ENCODE peak calls at places on chromosome 1, in ten cellular contexts. One of them, this sample, is unnamed.

GRCh38 chr1:44406761-44407429 is 1.8 kb downstream of the RNF220 start:
- DNase-seq in progenitor cell of endocrine pancreas: peak
- DNase-seq in nephron progenitor cell: peak
- DNase-seq in AG04450: no peak
- DNase-seq in NCI-H82: peak
- DNase-seq in NCI-H446: no peak
- DNase-seq in NCI-H187 treated with DMSO at 0.1 percent for 48 hours: no peak
- DNase-seq in sigmoid colon: no peak
- DNase-seq in lower leg skin: no peak
- DNase-seq in mucosa of gallbladder: no peak
- DNase-seq in this sample: no peak

GRCh38 chr1:12762766-12763165 is 10.8 kb upstream of the PRAMEF12 start:
- DNase-seq in progenitor cell of endocrine pancreas: no peak
- DNase-seq in nephron progenitor cell: no peak
- DNase-seq in AG04450: no peak
- DNase-seq in NCI-H82: no peak
- DNase-seq in NCI-H446: no peak
- DNase-seq in NCI-H187 treated with DMSO at 0.1 percent for 48 hours: no peak
- DNase-seq in sigmoid colon: no peak
- DNase-seq in lower leg skin: no peak
- DNase-seq in mucosa of gallbladder: no peak
- DNase-seq in this sample: no peak

GRCh38 chr1:64112281-64112680 is 91.1 kb upstream of the UBE2U start:
- DNase-seq in progenitor cell of endocrine pancreas: no peak
- DNase-seq in nephron progenitor cell: no peak
- DNase-seq in AG04450: no peak
- DNase-seq in NCI-H82: no peak
- DNase-seq in NCI-H446: no peak
- DNase-seq in NCI-H187 treated with DMSO at 0.1 percent for 48 hours: no peak
- DNase-seq in sigmoid colon: no peak
- DNase-seq in lower leg skin: no peak
- DNase-seq in mucosa of gallbladder: no peak
- DNase-seq in this sample: peak

GRCh38 chr1:203287109-203287893 is 18.0 kb upstream of the BTG2 start:
- DNase-seq in progenitor cell of endocrine pancreas: no peak
- DNase-seq in nephron progenitor cell: no peak
- DNase-seq in AG04450: no peak
- DNase-seq in NCI-H82: peak
- DNase-seq in NCI-H446: no peak
- DNase-seq in NCI-H187 treated with DMSO at 0.1 percent for 48 hours: no peak
- DNase-seq in sigmoid colon: peak
- DNase-seq in lower leg skin: no peak
- DNase-seq in mucosa of gallbladder: peak
- DNase-seq in this sample: no peak

GRCh38 chr1:42937141-42937696 is 21.4 kb downstream of the SLC2A1 start:
- DNase-seq in progenitor cell of endocrine pancreas: no peak
- DNase-seq in nephron progenitor cell: no peak
- DNase-seq in AG04450: no peak
- DNase-seq in NCI-H82: no peak
- DNase-seq in NCI-H446: no peak
- DNase-seq in NCI-H187 treated with DMSO at 0.1 percent for 48 hours: no peak
- DNase-seq in sigmoid colon: peak
- DNase-seq in lower leg skin: peak
- DNase-seq in mucosa of gallbladder: no peak
- DNase-seq in this sample: peak

GRCh38 chr1:248585266-248585665 is 10.7 kb upstream of the OR2T34 start:
- DNase-seq in progenitor cell of endocrine pancreas: no peak
- DNase-seq in nephron progenitor cell: no peak
- DNase-seq in AG04450: no peak
- DNase-seq in NCI-H82: no peak
- DNase-seq in NCI-H446: no peak
- DNase-seq in NCI-H187 treated with DMSO at 0.1 percent for 48 hours: no peak
- DNase-seq in sigmoid colon: no peak
- DNase-seq in lower leg skin: no peak
- DNase-seq in mucosa of gallbladder: no peak
- DNase-seq in this sample: peak

GRCh38 chr1:180156631-180157091 is 2.0 kb downstream of the QSOX1 start:
- DNase-seq in progenitor cell of endocrine pancreas: no peak
- DNase-seq in nephron progenitor cell: no peak
- DNase-seq in AG04450: no peak
- DNase-seq in NCI-H82: no peak
- DNase-seq in NCI-H446: no peak
- DNase-seq in NCI-H187 treated with DMSO at 0.1 percent for 48 hours: no peak
- DNase-seq in sigmoid colon: no peak
- DNase-seq in lower leg skin: no peak
- DNase-seq in mucosa of gallbladder: no peak
- DNase-seq in this sample: peak

GRCh38 chr1:44778705-44779576 is 3.6 kb downstream of the RPS8 start:
- DNase-seq in progenitor cell of endocrine pancreas: no peak
- DNase-seq in nephron progenitor cell: no peak
- DNase-seq in AG04450: no peak
- DNase-seq in NCI-H82: no peak
- DNase-seq in NCI-H446: no peak
- DNase-seq in NCI-H187 treated with DMSO at 0.1 percent for 48 hours: no peak
- DNase-seq in sigmoid colon: no peak
- DNase-seq in lower leg skin: no peak
- DNase-seq in mucosa of gallbladder: no peak
- DNase-seq in this sample: no peak

GRCh38 chr1:47849611-47850261 is 147.4 kb downstream of the TRABD2B start:
- DNase-seq in progenitor cell of endocrine pancreas: no peak
- DNase-seq in nephron progenitor cell: no peak
- DNase-seq in AG04450: no peak
- DNase-seq in NCI-H82: no peak
- DNase-seq in NCI-H446: no peak
- DNase-seq in NCI-H187 treated with DMSO at 0.1 percent for 48 hours: no peak
- DNase-seq in sigmoid colon: no peak
- DNase-seq in lower leg skin: peak
- DNase-seq in mucosa of gallbladder: no peak
- DNase-seq in this sample: no peak

GRCh38 chr1:199546323-199546722 is 481.2 kb upstream of the NR5A2 start:
- DNase-seq in progenitor cell of endocrine pancreas: no peak
- DNase-seq in nephron progenitor cell: no peak
- DNase-seq in AG04450: no peak
- DNase-seq in NCI-H82: no peak
- DNase-seq in NCI-H446: no peak
- DNase-seq in NCI-H187 treated with DMSO at 0.1 percent for 48 hours: no peak
- DNase-seq in sigmoid colon: no peak
- DNase-seq in lower leg skin: no peak
- DNase-seq in mucosa of gallbladder: no peak
- DNase-seq in this sample: no peak

GRCh38 chr1:160261526-160261877 is 847 bp downstream of the DCAF8 start:
- DNase-seq in progenitor cell of endocrine pancreas: no peak
- DNase-seq in nephron progenitor cell: peak
- DNase-seq in AG04450: peak
- DNase-seq in NCI-H82: peak
- DNase-seq in NCI-H446: no peak
- DNase-seq in NCI-H187 treated with DMSO at 0.1 percent for 48 hours: peak
- DNase-seq in sigmoid colon: no peak
- DNase-seq in lower leg skin: no peak
- DNase-seq in mucosa of gallbladder: peak
- DNase-seq in this sample: peak

GRCh38 chr1:230808268-230808872 is 60.0 kb downstream of the C1orf198 start:
- DNase-seq in progenitor cell of endocrine pancreas: no peak
- DNase-seq in nephron progenitor cell: no peak
- DNase-seq in AG04450: no peak
- DNase-seq in NCI-H82: no peak
- DNase-seq in NCI-H446: no peak
- DNase-seq in NCI-H187 treated with DMSO at 0.1 percent for 48 hours: no peak
- DNase-seq in sigmoid colon: no peak
- DNase-seq in lower leg skin: peak
- DNase-seq in mucosa of gallbladder: peak
- DNase-seq in this sample: no peak

GRCh38 chr1:164480285-164480907 is 78.6 kb upstream of the PBX1 start:
- DNase-seq in progenitor cell of endocrine pancreas: no peak
- DNase-seq in nephron progenitor cell: no peak
- DNase-seq in AG04450: no peak
- DNase-seq in NCI-H82: no peak
- DNase-seq in NCI-H446: no peak
- DNase-seq in NCI-H187 treated with DMSO at 0.1 percent for 48 hours: no peak
- DNase-seq in sigmoid colon: no peak
- DNase-seq in lower leg skin: no peak
- DNase-seq in mucosa of gallbladder: no peak
- DNase-seq in this sample: peak

GRCh38 chr1:20500716-20501115 is 7.2 kb downstream of the MUL1 start:
- DNase-seq in progenitor cell of endocrine pancreas: no peak
- DNase-seq in nephron progenitor cell: no peak
- DNase-seq in AG04450: no peak
- DNase-seq in NCI-H82: no peak
- DNase-seq in NCI-H446: no peak
- DNase-seq in NCI-H187 treated with DMSO at 0.1 percent for 48 hours: no peak
- DNase-seq in sigmoid colon: no peak
- DNase-seq in lower leg skin: no peak
- DNase-seq in mucosa of gallbladder: no peak
- DNase-seq in this sample: no peak

This sample was measured in MCF 10A.